ENCODE peak calls at places on chromosomes 3 and 15, in eight cellular contexts. J, H, M, S, N, D, T and F are unnamed samples.

GRCh38 chr3:124772081-124772831 is 42.0 kb downstream of the UMPS start:
- DNase-seq in M (peak; percentile 47), D (peak; percentile 68), T (peak; percentile 58), J (no peak), N (no peak), S (peak; percentile 70), H (no peak), F (no peak)

GRCh38 chr3:42610978-42611377 is 10.5 kb downstream of the NKTR start:
- DNase-seq in D (no peak), M (no peak), H (no peak), J (no peak), N (no peak), T (no peak), S (no peak), F (no peak)

GRCh38 chr3:132008841-132009638 is 25.8 kb downstream of the CPNE4 start:
- DNase-seq in N (no peak), T (no peak), S (no peak), J (no peak), D (no peak), M (no peak), H (no peak), F (no peak)

GRCh38 chr3:159632124-159632523 is 356.5 kb upstream of the IL12A start:
- DNase-seq in J (no peak), S (no peak), N (no peak), D (no peak), H (no peak), M (no peak), T (no peak), F (no peak)

GRCh38 chr15:59160880-59161593 is 45.6 kb upstream of the LDHAL6B start:
- DNase-seq in H (no peak), N (no peak), D (no peak), T (no peak), M (no peak), S (peak; percentile 20), J (no peak), F (no peak)

GRCh38 chr15:29242466-29243242 is 27.0 kb downstream of the NSMCE3 start:
- DNase-seq in J (no peak), D (peak; percentile 19), M (no peak), H (no peak), N (no peak), S (peak; percentile 19), T (no peak), F (no peak)

GRCh38 chr15:68402432-68403160 is 29.4 kb downstream of the ITGA11 start:
- DNase-seq in J (no peak), H (peak; percentile 62), M (no peak), N (no peak), T (no peak), D (no peak), S (no peak), F (no peak)

GRCh38 chr3:126009181-126009580 is 40.2 kb downstream of the ROPN1B start:
- DNase-seq in T (no peak), H (no peak), J (no peak), D (no peak), M (no peak), N (no peak), S (no peak), F (no peak)

GRCh38 chr15:101255615-101256350 is 3.9 kb upstream of the CHSY1 start:
- DNase-seq in T (no peak), S (peak; percentile 92), N (no peak), J (no peak), H (peak; percentile 53), D (peak; percentile 87), M (no peak), F (no peak)

GRCh38 chr3:169594402-169594801 is 69.1 kb downstream of the MECOM start:
- DNase-seq in S (no peak), D (no peak), N (no peak), J (no peak), T (no peak), H (no peak), M (no peak), F (no peak)

GRCh38 chr3:175193815-175194518 is 334.8 kb downstream of the NAALADL2 start:
- DNase-seq in M (no peak), H (no peak), T (no peak), D (no peak), N (no peak), S (peak; percentile 60), J (no peak), F (no peak)

GRCh38 chr3:54861248-54862067 is 66.4 kb downstream of the LRTM1 start:
- DNase-seq in M (no peak), N (no peak), T (no peak), S (peak; percentile 26), H (no peak), D (no peak), J (no peak), F (no peak)

GRCh38 chr15:61195116-61196002 is 33.7 kb downstream of the RORA start:
- DNase-seq in N (no peak), S (peak; percentile 43), T (no peak), H (no peak), J (no peak), D (peak; percentile 38), M (no peak), F (no peak)

GRCh38 chr3:194142156-194142910 is 6.4 kb downstream of the HES1 start:
- DNase-seq in H (no peak), T (no peak), D (no peak), J (no peak), M (peak; percentile 42), S (no peak), N (no peak), F (peak; percentile 76)
- H3K27ac ChIP-seq in H (peak overlapping the region; percentile 92), T (peak overlapping the region; percentile 91), D (peak overlapping the region; percentile 100), J (no peak overlapping the region), M (peak overlapping the region; percentile 96), S (peak overlapping the region; percentile 53), N (peak overlapping the region; percentile 97), F (peak overlapping the region; percentile 99)

GRCh38 chr3:72673011-72673771 is 175.1 kb downstream of the SHQ1 start:
- DNase-seq in N (no peak), S (no peak), H (no peak), M (no peak), D (no peak), T (no peak), J (no peak), F (no peak)
- H3K27me3 ChIP-seq in N (no peaks in the 10 kb centered on the region), S (peaks cover 10% of the 10 kb centered on the region), H (no peaks in the 10 kb centered on the region), M (no peaks in the 10 kb centered on the region), D (no peaks in the 10 kb centered on the region), T (no peaks in the 10 kb centered on the region), J (no peaks in the 10 kb centered on the region), F (no peaks in the 10 kb centered on the region)

GRCh38 chr3:152196782-152197181 is 71.9 kb upstream of the MBNL1 start:
- DNase-seq in N (no peak), S (no peak), D (no peak), M (no peak), J (no peak), T (no peak), H (no peak), F (no peak)
- H3K27ac ChIP-seq in N (peak overlapping the region; percentile 85), S (no peak overlapping the region), D (no peak overlapping the region), M (peak overlapping the region; percentile 51), J (no peak overlapping the region), T (no peak overlapping the region), H (peak overlapping the region; percentile 89), F (peak overlapping the region; percentile 86)

GRCh38 chr3:149632225-149632624 is 25.6 kb downstream of the WWTR1 start:
- DNase-seq in D (no peak), J (no peak), M (no peak), H (no peak), T (no peak), N (no peak), S (no peak), F (no peak)

GRCh38 chr3:149634072-149634471 is 23.8 kb downstream of the WWTR1 start:
- DNase-seq in H (no peak), T (no peak), S (no peak), J (no peak), N (no peak), D (no peak), M (no peak), F (no peak)

GRCh38 chr3:149638401-149639092 is 19.3 kb downstream of the WWTR1 start:
- DNase-seq in J (no peak), N (no peak), H (no peak), S (peak; percentile 88), M (no peak), D (no peak), T (no peak), F (no peak)

GRCh38 chr3:149634573-149634972 is 23.3 kb downstream of the WWTR1 start:
- DNase-seq in S (no peak), H (no peak), J (no peak), T (no peak), D (no peak), N (no peak), M (no peak), F (no peak)

GRCh38 chr3:149635396-149635795 is 22.4 kb downstream of the WWTR1 start:
- DNase-seq in N (no peak), M (no peak), D (no peak), T (no peak), J (no peak), S (no peak), H (no peak), F (no peak)
- H3K27me3 ChIP-seq in N (peaks cover 91% of the 10 kb centered on the region), M (no peaks in the 10 kb centered on the region), D (no peaks in the 10 kb centered on the region), T (no peaks in the 10 kb centered on the region), J (no peaks in the 10 kb centered on the region), S (no peaks in the 10 kb centered on the region), H (no peaks in the 10 kb centered on the region), F (no peaks in the 10 kb centered on the region)

DNA sequence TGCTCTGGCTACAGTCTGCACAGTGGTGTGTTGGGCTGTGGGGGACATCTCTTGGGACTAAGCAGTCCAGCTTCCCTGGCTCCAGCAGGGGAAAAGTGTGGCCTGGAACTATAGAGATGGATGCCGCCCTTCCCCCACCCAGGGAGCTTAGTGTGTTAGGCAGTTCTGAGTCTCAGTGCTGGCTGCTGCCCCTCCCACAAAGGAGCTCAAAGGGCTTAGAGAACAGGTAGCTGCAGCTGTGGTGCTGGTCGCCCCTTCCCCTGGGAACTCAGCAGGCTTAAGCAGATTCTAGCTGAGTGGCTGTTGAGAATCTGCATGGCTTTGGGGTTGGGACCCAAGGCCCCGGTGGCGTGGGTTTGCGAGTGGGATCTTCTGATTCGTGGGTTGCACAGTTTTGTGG is 190.8 kb downstream of the PDCD6IP start:
- DNase-seq in T (no peak), J (no peak), S (no peak), H (no peak), N (no peak), D (no peak), M (no peak), F (no peak)
- H3K27ac ChIP-seq in T (no peak overlapping the region), J (no peak overlapping the region), S (no peak overlapping the region), H (no peak overlapping the region), N (no peak overlapping the region), D (no peak overlapping the region), M (no peak overlapping the region), F (no peak overlapping the region)